ENCODE peak calls at places on chromosomes 6 and 20, in four cellular contexts. One of them, this sample, is unnamed.

GRCh38 chr20:61041481-61041880 is 210.6 kb upstream of the CDH4 start:
- DNase-seq in A549: no peak
- DNase-seq in WTC11: no peak
- DNase-seq in SK-N-SH: no peak
- DNase-seq in this sample: no peak

GRCh38 chr6:114941078-114941477 is 598.3 kb upstream of the HS3ST5 start:
- DNase-seq in A549: no peak
- DNase-seq in SK-N-SH: no peak
- DNase-seq in WTC11: no peak
- DNase-seq in this sample: no peak

GRCh38 chr6:118283759-118284158 is 264.3 kb upstream of the PLN start:
- DNase-seq in A549: peak; percentile 46
- DNase-seq in SK-N-SH: peak; percentile 48
- DNase-seq in WTC11: peak; percentile 19
- DNase-seq in this sample: peak; percentile 59

GRCh38 chr6:144033816-144034540 is 25.9 kb upstream of the PLAGL1 start:
- DNase-seq in SK-N-SH: no peak
- DNase-seq in WTC11: no peak
- DNase-seq in A549: no peak
- DNase-seq in this sample: no peak

GRCh38 chr20:53706511-53707031 is 112.9 kb upstream of the ZNF217 start:
- DNase-seq in A549: no peak
- DNase-seq in SK-N-SH: no peak
- DNase-seq in WTC11: no peak
- DNase-seq in this sample: no peak

GRCh38 chr6:104936766-104937535 is 20.0 kb upstream of the LIN28B start:
- DNase-seq in SK-N-SH: no peak
- DNase-seq in A549: no peak
- DNase-seq in WTC11: no peak
- DNase-seq in this sample: no peak

GRCh38 chr6:44701637-44702101 is 314.2 kb downstream of the CDC5L start:
- DNase-seq in WTC11: peak; percentile 17
- DNase-seq in SK-N-SH: no peak
- DNase-seq in A549: no peak
- DNase-seq in this sample: no peak

GRCh38 chr6:30493643-30494250 is 4.4 kb downstream of the HLA-E start:
- DNase-seq in WTC11: peak; percentile 79
- DNase-seq in SK-N-SH: no peak
- DNase-seq in A549: no peak
- DNase-seq in this sample: no peak

GRCh38 chr6:11538049-11538798 is 675 bp downstream of the TMEM170B start:
- DNase-seq in WTC11: peak; percentile 36
- DNase-seq in SK-N-SH: peak; percentile 70
- DNase-seq in A549: no peak
- DNase-seq in this sample: no peak

GRCh38 chr6:123462141-123462540 is 174.6 kb downstream of the TRDN start:
- DNase-seq in A549: no peak
- DNase-seq in WTC11: no peak
- DNase-seq in SK-N-SH: no peak
- DNase-seq in this sample: no peak

GRCh38 chr20:4068708-4069107 is 53.4 kb upstream of the RNF24 start:
- DNase-seq in WTC11: no peak
- DNase-seq in A549: no peak
- DNase-seq in SK-N-SH: no peak
- DNase-seq in this sample: no peak

GRCh38 chr6:12097791-12098190 is 85.7 kb downstream of the HIVEP1 start:
- DNase-seq in WTC11: no peak
- DNase-seq in SK-N-SH: no peak
- DNase-seq in A549: no peak
- DNase-seq in this sample: no peak

GRCh38 chr6:87244380-87244779 is 78.0 kb upstream of the SMIM8 start:
- DNase-seq in SK-N-SH: no peak
- DNase-seq in WTC11: no peak
- DNase-seq in A549: no peak
- DNase-seq in this sample: no peak

GRCh38 chr6:154488802-154489437 is 21.6 kb downstream of the CNKSR3 start:
- DNase-seq in A549: no peak
- DNase-seq in WTC11: no peak
- DNase-seq in SK-N-SH: no peak
- DNase-seq in this sample: no peak

GRCh38 chr6:11354019-11354418 is 121.6 kb upstream of the NEDD9 start:
- DNase-seq in SK-N-SH: no peak
- DNase-seq in WTC11: no peak
- DNase-seq in A549: no peak
- DNase-seq in this sample: no peak

GRCh38 chr20:4135385-4136077 is 120.2 kb upstream of the RNF24 start:
- DNase-seq in WTC11: no peak
- DNase-seq in A549: peak; percentile 100
- DNase-seq in SK-N-SH: no peak
- DNase-seq in this sample: peak; percentile 99

GRCh38 chr20:47019106-47019824 is 124.6 kb downstream of the EYA2 start:
- DNase-seq in SK-N-SH: peak; percentile 45
- DNase-seq in WTC11: no peak
- DNase-seq in A549: no peak
- DNase-seq in this sample: no peak

GRCh38 chr6:139882234-139882633 is 507.8 kb upstream of the CITED2 start:
- DNase-seq in SK-N-SH: no peak
- DNase-seq in A549: no peak
- DNase-seq in WTC11: peak; percentile 14
- DNase-seq in this sample: no peak

GRCh38 chr6:1777921-1778692 is 168.4 kb downstream of the FOXC1 start:
- DNase-seq in A549: no peak
- DNase-seq in WTC11: no peak
- DNase-seq in SK-N-SH: no peak
- DNase-seq in this sample: no peak

GRCh38 chr6:161443868-161444267 is 170.0 kb upstream of the AGPAT4 start:
- DNase-seq in SK-N-SH: no peak
- DNase-seq in WTC11: peak; percentile 59
- DNase-seq in A549: no peak
- DNase-seq in this sample: no peak

GRCh38 chr6:30163090-30163917 is at the start of gene TRIM15:
- DNase-seq in SK-N-SH: no peak
- DNase-seq in WTC11: peak; percentile 30
- DNase-seq in A549: no peak
- DNase-seq in this sample: peak; percentile 90

GRCh38 chr6:16711551-16712249 is 49.6 kb downstream of the ATXN1 start:
- DNase-seq in A549: peak; percentile 86
- DNase-seq in SK-N-SH: no peak
- DNase-seq in WTC11: no peak
- DNase-seq in this sample: peak; percentile 59

GRCh38 chr6:117547688-117548621 is 54.4 kb downstream of the GOPC start:
- DNase-seq in SK-N-SH: peak; percentile 80
- DNase-seq in WTC11: peak; percentile 79
- DNase-seq in A549: no peak
- DNase-seq in this sample: no peak

GRCh38 chr20:56483970-56484369 is 15.5 kb downstream of the RTF2 start:
- DNase-seq in A549: no peak
- DNase-seq in WTC11: no peak
- DNase-seq in SK-N-SH: no peak
- DNase-seq in this sample: no peak

GRCh38 chr20:32606790-32607189 is 21.7 kb upstream of the NOL4L start:
- DNase-seq in SK-N-SH: no peak
- DNase-seq in A549: no peak
- DNase-seq in WTC11: no peak
- DNase-seq in this sample: no peak

GRCh38 chr20:33689973-33690372 is 3.8 kb upstream of the E2F1 start:
- DNase-seq in A549: no peak
- DNase-seq in WTC11: no peak
- DNase-seq in SK-N-SH: no peak
- DNase-seq in this sample: peak; percentile 50

GRCh38 chr6:96907498-96907897 is 9.8 kb upstream of the NDUFAF4 start:
- DNase-seq in WTC11: no peak
- DNase-seq in SK-N-SH: no peak
- DNase-seq in A549: no peak
- DNase-seq in this sample: no peak

GRCh38 chr20:10316582-10316981 is 98.0 kb downstream of the SNAP25 start:
- DNase-seq in WTC11: no peak
- DNase-seq in SK-N-SH: no peak
- DNase-seq in A549: peak; percentile 76
- DNase-seq in this sample: peak; percentile 78

GRCh38 chr6:170308761-170309160 is 2.2 kb downstream of the FAM120B start:
- DNase-seq in A549: no peak
- DNase-seq in SK-N-SH: no peak
- DNase-seq in WTC11: no peak
- DNase-seq in this sample: no peak

GRCh38 chr20:51758978-51759544 is 9.1 kb downstream of the ATP9A start:
- DNase-seq in SK-N-SH: no peak
- DNase-seq in A549: no peak
- DNase-seq in WTC11: no peak
- DNase-seq in this sample: peak; percentile 87

DNA sequence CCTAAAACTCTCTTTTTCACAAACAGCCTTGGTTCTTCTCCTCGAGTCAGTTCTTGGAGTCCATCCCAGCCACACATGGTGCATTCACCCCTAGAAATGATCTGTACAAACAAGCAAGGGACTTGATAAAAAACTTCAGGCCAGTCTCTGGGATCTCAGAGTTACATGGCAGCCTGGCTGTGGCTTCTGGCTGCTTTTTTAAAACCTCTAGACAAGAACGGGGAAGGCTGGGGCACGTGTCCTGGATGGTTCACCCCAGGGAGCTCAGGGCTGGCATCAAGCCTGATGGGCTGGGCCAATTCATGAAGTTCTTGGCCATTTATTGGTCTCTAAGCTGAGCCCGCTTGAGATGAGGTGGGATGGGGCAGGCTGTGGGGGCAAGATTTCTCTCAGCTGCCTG is 10.4 kb upstream of the ZFAND3 start:
- DNase-seq in SK-N-SH: no peak
- DNase-seq in A549: no peak
- DNase-seq in WTC11: no peak
- DNase-seq in this sample: no peak
- TF ChIP-seq USF2 in SK-N-SH: no peak
- TF ChIP-seq USF2 in A549: no peak
- TF ChIP-seq USF2 in WTC11: no peak
- TF ChIP-seq USF2 in this sample: no peak

GRCh38 chr6:3912366-3913076 is 63.3 kb downstream of the FAM50B start:
- DNase-seq in A549: no peak
- DNase-seq in SK-N-SH: no peak
- DNase-seq in WTC11: no peak
- DNase-seq in this sample: peak; percentile 30

GRCh38 chr6:3915076-3915791 is 66.1 kb downstream of the FAM50B start:
- DNase-seq in SK-N-SH: no peak
- DNase-seq in WTC11: no peak
- DNase-seq in A549: no peak
- DNase-seq in this sample: no peak

GRCh38 chr6:3911614-3912336 is 62.6 kb downstream of the FAM50B start:
- DNase-seq in SK-N-SH: peak; percentile 53
- DNase-seq in A549: peak; percentile 83
- DNase-seq in WTC11: no peak
- DNase-seq in this sample: peak; percentile 93

GRCh38 chr6:3913958-3914337 is 64.8 kb downstream of the FAM50B start:
- DNase-seq in WTC11: no peak
- DNase-seq in A549: no peak
- DNase-seq in SK-N-SH: no peak
- DNase-seq in this sample: peak; percentile 39

DNA sequence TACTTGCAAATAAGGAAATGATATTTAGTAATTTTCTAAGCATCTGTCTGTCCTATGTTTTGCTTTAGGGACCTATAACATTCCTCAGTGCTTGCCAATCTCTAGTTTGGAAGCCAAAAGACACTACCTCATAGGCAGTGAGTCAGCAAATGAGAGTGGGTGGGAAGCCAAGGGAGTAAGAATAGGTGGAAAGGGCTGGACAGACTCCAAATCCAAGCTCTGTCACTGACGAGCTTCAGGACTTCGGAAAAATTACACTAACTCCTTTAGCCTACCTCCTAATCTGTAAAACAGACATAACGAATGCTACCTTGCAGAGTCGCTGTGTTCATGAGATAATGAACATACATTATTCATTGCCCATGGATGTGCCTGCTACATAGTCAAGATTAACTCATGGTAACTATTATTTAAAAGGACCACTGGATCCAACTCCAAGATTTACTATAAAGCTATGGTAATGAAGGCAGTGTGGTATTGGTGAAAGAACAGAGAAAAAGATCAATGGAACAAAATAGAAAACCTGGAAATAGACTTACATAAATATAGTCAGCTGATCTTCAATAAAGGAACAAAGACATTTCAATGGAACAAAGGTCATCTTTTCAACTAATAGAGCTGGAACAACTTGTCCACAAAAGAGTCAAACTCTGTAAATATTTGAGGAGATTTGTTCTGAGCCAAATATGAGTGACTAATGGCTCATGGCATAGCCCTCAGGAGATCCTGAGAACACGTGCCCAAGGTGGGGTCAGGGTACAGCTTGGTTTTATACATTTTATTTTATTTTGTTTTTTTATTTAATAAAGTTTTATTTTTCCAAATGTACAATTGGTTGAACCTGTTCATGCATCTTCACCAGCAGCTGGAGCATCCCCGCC is 64.1 kb downstream of the FAM50B start:
- DNase-seq in SK-N-SH: no peak
- DNase-seq in WTC11: no peak
- DNase-seq in A549: peak; percentile 92
- DNase-seq in this sample: peak; percentile 99
- TF ChIP-seq MAX in SK-N-SH: peak; percentile 46
- TF ChIP-seq MAX in WTC11: no peak
- TF ChIP-seq MAX in A549: peak; percentile 76
- TF ChIP-seq MAX in this sample: peak; percentile 86

GRCh38 chr6:141415896-141416295 is 716.8 kb upstream of the GJE1 start:
- DNase-seq in WTC11: no peak
- DNase-seq in A549: no peak
- DNase-seq in SK-N-SH: no peak
- DNase-seq in this sample: no peak
- TF ChIP-seq USF2 in WTC11: no peak
- TF ChIP-seq USF2 in A549: no peak
- TF ChIP-seq USF2 in SK-N-SH: no peak
- TF ChIP-seq USF2 in this sample: no peak

GRCh38 chr20:58447733-58448391 is 58.8 kb downstream of the VAPB start:
- DNase-seq in A549: peak; percentile 62
- DNase-seq in SK-N-SH: no peak
- DNase-seq in WTC11: peak; percentile 70
- DNase-seq in this sample: peak; percentile 79
- TF ChIP-seq MAX in A549: no peak
- TF ChIP-seq MAX in SK-N-SH: no peak
- TF ChIP-seq MAX in WTC11: no peak
- TF ChIP-seq MAX in this sample: no peak

GRCh38 chr6:155791186-155791585 is 335.5 kb upstream of the NOX3 start:
- DNase-seq in SK-N-SH: no peak
- DNase-seq in WTC11: no peak
- DNase-seq in A549: no peak
- DNase-seq in this sample: no peak

GRCh38 chr6:155801046-155801445 is 345.4 kb upstream of the NOX3 start:
- DNase-seq in WTC11: no peak
- DNase-seq in A549: no peak
- DNase-seq in SK-N-SH: no peak
- DNase-seq in this sample: no peak

GRCh38 chr6:155791891-155792290 is 336.3 kb upstream of the NOX3 start:
- DNase-seq in A549: no peak
- DNase-seq in SK-N-SH: no peak
- DNase-seq in WTC11: no peak
- DNase-seq in this sample: no peak

GRCh38 chr6:155795173-155795796 is 339.6 kb upstream of the NOX3 start:
- DNase-seq in WTC11: no peak
- DNase-seq in A549: no peak
- DNase-seq in SK-N-SH: no peak
- DNase-seq in this sample: no peak
- TF ChIP-seq USF2 in WTC11: no peak
- TF ChIP-seq USF2 in A549: no peak
- TF ChIP-seq USF2 in SK-N-SH: no peak
- TF ChIP-seq USF2 in this sample: no peak

This sample was measured in HepG2.